ENCODE peak calls at places on chromosome 5, in four cellular contexts. One of them, this sample, is unnamed.

GRCh38 chr5:133611357-133612020 is 852 bp downstream of the FSTL4 start:
- DNase-seq in aorta: no peak
- DNase-seq in H1: peak; percentile 81
- DNase-seq in cardiac muscle cell: no peak
- DNase-seq in this sample: no peak

GRCh38 chr5:173623296-173623771 is 6.9 kb upstream of the BOD1 start:
- DNase-seq in aorta: no peak
- DNase-seq in cardiac muscle cell: no peak
- DNase-seq in H1: no peak
- DNase-seq in this sample: no peak

GRCh38 chr5:76025069-76025468 is 58.1 kb upstream of the SV2C start:
- DNase-seq in cardiac muscle cell: no peak
- DNase-seq in aorta: no peak
- DNase-seq in H1: no peak
- DNase-seq in this sample: no peak

GRCh38 chr5:162067651-162068411 is at the start of gene GABRG2:
- DNase-seq in cardiac muscle cell: no peak
- DNase-seq in H1: peak; percentile 44
- DNase-seq in aorta: no peak
- DNase-seq in this sample: no peak

GRCh38 chr5:137071526-137071925 is 427.6 kb downstream of the SPOCK1 start:
- DNase-seq in aorta: no peak
- DNase-seq in cardiac muscle cell: no peak
- DNase-seq in H1: no peak
- DNase-seq in this sample: no peak

GRCh38 chr5:42005561-42006153 is 80.6 kb downstream of the FBXO4 start:
- DNase-seq in aorta: no peak
- DNase-seq in cardiac muscle cell: peak; percentile 44
- DNase-seq in H1: no peak
- DNase-seq in this sample: no peak

GRCh38 chr5:93572101-93572772 is 8.8 kb downstream of the NR2F1-AS1 start:
- DNase-seq in aorta: no peak
- DNase-seq in H1: peak; percentile 70
- DNase-seq in cardiac muscle cell: peak; percentile 62
- DNase-seq in this sample: peak; percentile 19

GRCh38 chr5:14174235-14174636 is 31.1 kb downstream of the TRIO start:
- DNase-seq in cardiac muscle cell: no peak
- DNase-seq in H1: no peak
- DNase-seq in aorta: no peak
- DNase-seq in this sample: no peak

GRCh38 chr5:146902471-146902870 is 23.9 kb upstream of the PPP2R2B start:
- DNase-seq in H1: no peak
- DNase-seq in aorta: no peak
- DNase-seq in cardiac muscle cell: no peak
- DNase-seq in this sample: no peak

GRCh38 chr5:114634517-114634916 is 272.6 kb downstream of the KCNN2 start:
- DNase-seq in cardiac muscle cell: no peak
- DNase-seq in H1: no peak
- DNase-seq in aorta: no peak
- DNase-seq in this sample: no peak

GRCh38 chr5:159638954-159639559 is 277.2 kb upstream of the ADRA1B start:
- DNase-seq in cardiac muscle cell: peak; percentile 90
- DNase-seq in aorta: no peak
- DNase-seq in H1: no peak
- DNase-seq in this sample: no peak

GRCh38 chr5:75335952-75336624 is 932 bp upstream of the HMGCR start:
- DNase-seq in H1: no peak
- DNase-seq in cardiac muscle cell: peak; percentile 89
- DNase-seq in aorta: no peak
- DNase-seq in this sample: no peak

GRCh38 chr5:81140942-81141341 is 92.2 kb upstream of the CKMT2 start:
- DNase-seq in cardiac muscle cell: peak; percentile 64
- DNase-seq in aorta: no peak
- DNase-seq in H1: no peak
- DNase-seq in this sample: no peak

GRCh38 chr5:171582849-171583248 is 163.4 kb downstream of the FGF18 start:
- DNase-seq in aorta: no peak
- DNase-seq in H1: no peak
- DNase-seq in cardiac muscle cell: no peak
- DNase-seq in this sample: no peak

GRCh38 chr5:37640088-37640487 is 199.8 kb downstream of the GDNF start:
- DNase-seq in cardiac muscle cell: no peak
- DNase-seq in aorta: no peak
- DNase-seq in H1: no peak
- DNase-seq in this sample: no peak

GRCh38 chr5:119269061-119269579 is 86.7 kb upstream of the TNFAIP8 start:
- DNase-seq in H1: no peak
- DNase-seq in cardiac muscle cell: no peak
- DNase-seq in aorta: no peak
- DNase-seq in this sample: no peak

GRCh38 chr5:138668451-138668850 is 84.8 kb upstream of the CTNNA1 start:
- DNase-seq in cardiac muscle cell: no peak
- DNase-seq in aorta: no peak
- DNase-seq in H1: peak; percentile 34
- DNase-seq in this sample: peak; percentile 52

GRCh38 chr5:141192110-141192725 is at the start of gene PCDHB10:
- DNase-seq in cardiac muscle cell: peak; percentile 12
- DNase-seq in aorta: no peak
- DNase-seq in H1: peak; percentile 92
- DNase-seq in this sample: no peak

GRCh38 chr5:173500213-173500560 is 116.3 kb downstream of the BOD1 start:
- DNase-seq in aorta: no peak
- DNase-seq in H1: no peak
- DNase-seq in cardiac muscle cell: no peak
- DNase-seq in this sample: no peak

GRCh38 chr5:56388229-56389065 is 155.3 kb upstream of the ANKRD55 start:
- DNase-seq in H1: no peak
- DNase-seq in aorta: no peak
- DNase-seq in cardiac muscle cell: no peak
- DNase-seq in this sample: no peak

GRCh38 chr5:168468836-168469235 is 17.4 kb upstream of the RARS1 start:
- DNase-seq in H1: no peak
- DNase-seq in cardiac muscle cell: peak; percentile 70
- DNase-seq in aorta: no peak
- DNase-seq in this sample: no peak

GRCh38 chr5:144276034-144276822 is 105.6 kb downstream of the KCTD16 start:
- DNase-seq in cardiac muscle cell: no peak
- DNase-seq in H1: no peak
- DNase-seq in aorta: no peak
- DNase-seq in this sample: no peak

GRCh38 chr5:95081500-95082355 is 203.2 kb downstream of the MCTP1 start:
- DNase-seq in cardiac muscle cell: peak; percentile 87
- DNase-seq in H1: no peak
- DNase-seq in aorta: no peak
- DNase-seq in this sample: peak; percentile 54

GRCh38 chr5:14868771-14869170 is 2.8 kb downstream of the ANKH start:
- DNase-seq in cardiac muscle cell: no peak
- DNase-seq in H1: no peak
- DNase-seq in aorta: no peak
- DNase-seq in this sample: no peak

GRCh38 chr5:134647750-134648424 is 698 bp upstream of the SEC24A start:
- DNase-seq in aorta: peak; percentile 13
- DNase-seq in H1: no peak
- DNase-seq in cardiac muscle cell: peak; percentile 74
- DNase-seq in this sample: peak; percentile 20

GRCh38 chr5:130995851-130996250 is 169.2 kb downstream of the HINT1 start:
- DNase-seq in H1: no peak
- DNase-seq in aorta: no peak
- DNase-seq in cardiac muscle cell: no peak
- DNase-seq in this sample: no peak

GRCh38 chr5:98765815-98766214 is 7.6 kb upstream of the RGMB start:
- DNase-seq in aorta: peak; percentile 20
- DNase-seq in H1: no peak
- DNase-seq in cardiac muscle cell: no peak
- DNase-seq in this sample: no peak

GRCh38 chr5:175753536-175753890 is 95.6 kb downstream of the HRH2 start:
- DNase-seq in cardiac muscle cell: no peak
- DNase-seq in H1: no peak
- DNase-seq in aorta: no peak
- DNase-seq in this sample: no peak

GRCh38 chr5:139746691-139747582 is 48.7 kb upstream of the PSD2 start:
- DNase-seq in aorta: peak; percentile 87
- DNase-seq in H1: peak; percentile 75
- DNase-seq in cardiac muscle cell: no peak
- DNase-seq in this sample: peak; percentile 47

GRCh38 chr5:30040483-30041116 is 1152.9 kb upstream of the CDH6 start:
- DNase-seq in H1: peak; percentile 67
- DNase-seq in aorta: no peak
- DNase-seq in cardiac muscle cell: peak; percentile 76
- DNase-seq in this sample: no peak

GRCh38 chr5:87746891-87747366 is 334.2 kb upstream of the CCNH start:
- DNase-seq in aorta: no peak
- DNase-seq in cardiac muscle cell: no peak
- DNase-seq in H1: no peak
- DNase-seq in this sample: no peak

GRCh38 chr5:172559004-172559932 is 81.8 kb upstream of the NEURL1B start:
- DNase-seq in aorta: peak; percentile 74
- DNase-seq in H1: no peak
- DNase-seq in cardiac muscle cell: peak; percentile 97
- DNase-seq in this sample: peak; percentile 66

GRCh38 chr5:172744106-172745104 is 26.6 kb downstream of the DUSP1 start:
- DNase-seq in H1: no peak
- DNase-seq in aorta: no peak
- DNase-seq in cardiac muscle cell: no peak
- DNase-seq in this sample: peak; percentile 73

GRCh38 chr5:133994297-133994989 is 10.3 kb downstream of the VDAC1 start:
- DNase-seq in aorta: no peak
- DNase-seq in cardiac muscle cell: no peak
- DNase-seq in H1: no peak
- DNase-seq in this sample: no peak

GRCh38 chr5:172945151-172945550 is 14.1 kb upstream of the RPL26L1 start:
- DNase-seq in aorta: peak; percentile 49
- DNase-seq in cardiac muscle cell: no peak
- DNase-seq in H1: no peak
- DNase-seq in this sample: no peak

GRCh38 chr5:111107371-111107770 is 15.2 kb downstream of the WDR36 start:
- DNase-seq in cardiac muscle cell: peak; percentile 34
- DNase-seq in aorta: no peak
- DNase-seq in H1: no peak
- DNase-seq in this sample: no peak

GRCh38 chr5:135318037-135318436 is 81.0 kb downstream of the MACROH2A1 start:
- DNase-seq in H1: peak; percentile 13
- DNase-seq in aorta: peak; percentile 51
- DNase-seq in cardiac muscle cell: no peak
- DNase-seq in this sample: no peak

GRCh38 chr5:170105643-170106611 is at the start of gene FOXI1:
- DNase-seq in aorta: no peak
- DNase-seq in H1: peak; percentile 44
- DNase-seq in cardiac muscle cell: no peak
- DNase-seq in this sample: no peak

GRCh38 chr5:32790411-32790951 is 79.4 kb downstream of the NPR3 start:
- DNase-seq in H1: no peak
- DNase-seq in cardiac muscle cell: no peak
- DNase-seq in aorta: no peak
- DNase-seq in this sample: no peak

GRCh38 chr5:84494453-84494852 is 109.8 kb upstream of the EDIL3 start:
- DNase-seq in aorta: no peak
- DNase-seq in H1: no peak
- DNase-seq in cardiac muscle cell: peak; percentile 75
- DNase-seq in this sample: no peak
- H3K4me1 ChIP-seq in aorta: no peaks in the 10 kb centered on the region
- H3K4me1 ChIP-seq in H1: no peaks in the 10 kb centered on the region
- H3K4me1 ChIP-seq in cardiac muscle cell: no peaks in the 10 kb centered on the region
- H3K4me1 ChIP-seq in this sample: no peaks in the 10 kb centered on the region

GRCh38 chr5:77999013-77999798 is 223.1 kb upstream of the TBCA start:
- DNase-seq in cardiac muscle cell: no peak
- DNase-seq in aorta: no peak
- DNase-seq in H1: no peak
- DNase-seq in this sample: no peak
- H3K27ac ChIP-seq in cardiac muscle cell: no peak overlapping the region
- H3K27ac ChIP-seq in aorta: no peak overlapping the region
- H3K27ac ChIP-seq in H1: no peak overlapping the region
- H3K27ac ChIP-seq in this sample: no peak overlapping the region

DNA sequence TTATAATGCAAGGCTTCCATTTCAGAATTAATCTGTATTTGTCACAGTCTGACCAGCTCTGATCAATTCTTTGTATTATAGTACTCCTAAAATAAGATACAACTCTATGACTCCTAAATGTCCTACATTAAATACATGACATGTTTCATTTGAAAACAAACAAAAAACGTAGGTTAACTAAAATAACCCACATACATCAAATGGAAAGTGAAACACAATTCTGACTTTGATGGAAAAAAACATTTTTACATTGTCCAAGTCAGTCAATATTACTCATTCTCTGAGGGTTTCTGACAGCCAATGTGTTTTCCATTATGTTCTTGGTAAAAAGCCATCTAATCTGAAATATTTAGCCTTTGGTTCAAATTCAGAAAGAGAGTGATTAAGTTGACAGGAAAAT is 8.7 kb downstream of the HMGCS1 start:
- DNase-seq in H1: no peak
- DNase-seq in cardiac muscle cell: peak; percentile 36
- DNase-seq in aorta: no peak
- DNase-seq in this sample: no peak
- H3K4me1 ChIP-seq in H1: peaks cover 6% of the 10 kb centered on the region
- H3K4me1 ChIP-seq in cardiac muscle cell: peaks cover 60% of the 10 kb centered on the region
- H3K4me1 ChIP-seq in aorta: no peaks in the 10 kb centered on the region
- H3K4me1 ChIP-seq in this sample: peaks cover 8% of the 10 kb centered on the region

GRCh38 chr5:58794875-58795274 is 212.0 kb downstream of the RAB3C start:
- DNase-seq in H1: no peak
- DNase-seq in aorta: no peak
- DNase-seq in cardiac muscle cell: no peak
- DNase-seq in this sample: no peak

GRCh38 chr5:58787982-58788381 is 205.1 kb downstream of the RAB3C start:
- DNase-seq in H1: no peak
- DNase-seq in aorta: no peak
- DNase-seq in cardiac muscle cell: no peak
- DNase-seq in this sample: no peak

GRCh38 chr5:58795327-58795726 is 212.5 kb downstream of the RAB3C start:
- DNase-seq in aorta: no peak
- DNase-seq in cardiac muscle cell: no peak
- DNase-seq in H1: no peak
- DNase-seq in this sample: no peak

GRCh38 chr5:58793888-58794287 is 211.0 kb downstream of the RAB3C start:
- DNase-seq in aorta: no peak
- DNase-seq in cardiac muscle cell: no peak
- DNase-seq in H1: no peak
- DNase-seq in this sample: no peak
- H3K27ac ChIP-seq in aorta: no peak overlapping the region
- H3K27ac ChIP-seq in cardiac muscle cell: no peak overlapping the region
- H3K27ac ChIP-seq in H1: no peak overlapping the region
- H3K27ac ChIP-seq in this sample: no peak overlapping the region

DNA sequence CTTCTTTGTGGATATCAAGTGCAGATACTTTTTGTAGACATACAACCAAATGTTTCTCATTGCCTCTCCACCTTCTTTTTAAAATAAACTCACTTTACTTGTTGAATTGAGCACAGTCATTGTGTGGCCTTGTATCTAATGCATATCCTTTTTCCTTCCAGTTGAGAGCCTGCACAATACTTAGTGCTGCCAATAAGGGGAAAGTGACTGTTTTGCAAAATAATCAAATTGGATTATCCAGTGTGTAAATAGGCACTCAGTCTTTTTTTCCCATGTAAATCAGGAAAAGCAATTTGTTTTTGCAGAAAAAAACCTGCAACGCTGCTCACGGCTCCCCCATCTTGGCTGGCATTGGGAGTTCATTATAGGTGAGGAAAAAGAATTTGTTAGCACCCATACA is 299.8 kb downstream of the CSNK1G3 start:
- DNase-seq in H1: no peak
- DNase-seq in cardiac muscle cell: no peak
- DNase-seq in aorta: no peak
- DNase-seq in this sample: no peak
- H3K4me1 ChIP-seq in H1: peaks cover 28% of the 10 kb centered on the region
- H3K4me1 ChIP-seq in cardiac muscle cell: peaks cover 87% of the 10 kb centered on the region
- H3K4me1 ChIP-seq in aorta: peaks cover 1% of the 10 kb centered on the region
- H3K4me1 ChIP-seq in this sample: peaks cover 12% of the 10 kb centered on the region

This sample was measured in right cardiac atrium.